ENCODE peak calls at places on chromosomes 6 and 20, in ten cellular contexts. Z, C, D, V, O, K, F, E, U and X are unnamed samples. For H3K27me3, the result is how much of the 10 kb centered on the place peaks cover.

GRCh38 chr20:52838510-52839241 is 133.5 kb upstream of the TSHZ2 start:
- DNase-seq in Z (no peak), C (no peak), D (no peak), V (no peak), O (no peak), K (no peak), F (no peak), E (no peak), U (no peak), X (no peak)

GRCh38 chr6:45377041-45377554 is 636 bp downstream of the SUPT3H start:
- DNase-seq in Z (peak), C (no peak), D (no peak), V (no peak), O (no peak), K (peak), F (no peak), E (no peak), U (no peak), X (no peak)

GRCh38 chr6:108563292-108563691 is 2.6 kb downstream of the FOXO3 start:
- DNase-seq in Z (no peak), C (no peak), D (no peak), V (no peak), O (no peak), K (no peak), F (no peak), E (no peak), U (no peak), X (no peak)

GRCh38 chr6:39343461-39343870 is 21.0 kb upstream of the KCNK16 start:
- DNase-seq in Z (no peak), C (no peak), D (no peak), V (no peak), O (no peak), K (no peak), F (no peak), E (no peak), U (no peak), X (peak)

GRCh38 chr6:132733288-132733687 is 19.4 kb upstream of the VNN1 start:
- DNase-seq in Z (peak), C (no peak), D (no peak), V (no peak), O (no peak), K (no peak), F (no peak), E (no peak), U (no peak), X (no peak)

GRCh38 chr6:157974341-157974894 is 7.2 kb upstream of the SYNJ2 start:
- DNase-seq in Z (peak), C (no peak), D (no peak), V (no peak), O (no peak), K (no peak), F (peak), E (no peak), U (no peak), X (peak)

GRCh38 chr6:159217595-159218275 is 48.5 kb downstream of the FNDC1 start:
- DNase-seq in Z (peak), C (no peak), D (peak), V (no peak), O (no peak), K (no peak), F (no peak), E (no peak), U (peak), X (peak)

GRCh38 chr6:116210750-116211425 is 43.0 kb downstream of the TSPYL4 start:
- DNase-seq in Z (peak), C (no peak), D (no peak), V (peak), O (no peak), K (peak), F (no peak), E (no peak), U (no peak), X (peak)

GRCh38 chr6:32168807-32169206 is 4.4 kb downstream of the EGFL8 start:
- DNase-seq in Z (no peak), C (no peak), D (no peak), V (no peak), O (peak), K (no peak), F (no peak), E (no peak), U (no peak), X (no peak)

GRCh38 chr20:50130995-50131394 is 18.0 kb upstream of the UBE2V1 start:
- DNase-seq in Z (no peak), C (no peak), D (no peak), V (no peak), O (no peak), K (no peak), F (no peak), E (peak), U (no peak), X (no peak)

GRCh38 chr6:164927288-164928040 is 381.9 kb downstream of the C6orf118 start:
- DNase-seq in Z (peak), C (peak), D (peak), V (peak), O (peak), K (peak), F (no peak), E (peak), U (peak), X (peak)

GRCh38 chr6:113169484-113169883 is 687.7 kb upstream of the MARCKS start:
- DNase-seq in Z (peak), C (no peak), D (no peak), V (no peak), O (no peak), K (no peak), F (no peak), E (no peak), U (no peak), X (no peak)

GRCh38 chr6:111832833-111833418 is 40.3 kb downstream of the FYN start:
- DNase-seq in Z (no peak), C (no peak), D (no peak), V (no peak), O (no peak), K (no peak), F (no peak), E (no peak), U (no peak), X (no peak)

GRCh38 chr20:54086444-54087134 is 16.2 kb upstream of the BCAS1 start:
- DNase-seq in Z (no peak), C (no peak), D (no peak), V (no peak), O (no peak), K (no peak), F (no peak), E (no peak), U (no peak), X (no peak)

GRCh38 chr6:105193647-105194046 is 13.8 kb upstream of the POPDC3 start:
- DNase-seq in Z (no peak), C (no peak), D (no peak), V (no peak), O (no peak), K (no peak), F (no peak), E (no peak), U (no peak), X (no peak)

GRCh38 chr20:32370897-32371296 is 12.8 kb downstream of the ASXL1 start:
- DNase-seq in Z (no peak), C (no peak), D (no peak), V (no peak), O (no peak), K (no peak), F (no peak), E (no peak), U (no peak), X (peak)

GRCh38 chr6:35190306-35190705 is 23.4 kb upstream of the SCUBE3 start:
- DNase-seq in Z (peak), C (no peak), D (no peak), V (no peak), O (no peak), K (no peak), F (no peak), E (no peak), U (no peak), X (no peak)

GRCh38 chr6:49909508-49910047 is 43.2 kb upstream of the CRISP1 start:
- DNase-seq in Z (no peak), C (no peak), D (no peak), V (no peak), O (no peak), K (no peak), F (no peak), E (no peak), U (no peak), X (no peak)

GRCh38 chr6:41428402-41428994 is 93.1 kb downstream of the NCR2 start:
- DNase-seq in Z (no peak), C (no peak), D (no peak), V (peak), O (peak), K (no peak), F (no peak), E (peak), U (peak), X (no peak)

GRCh38 chr6:148021715-148022114 is 320.9 kb upstream of the SASH1 start:
- DNase-seq in Z (no peak), C (peak), D (no peak), V (no peak), O (no peak), K (no peak), F (no peak), E (peak), U (no peak), X (peak)

GRCh38 chr20:14612389-14612788 is 275.0 kb upstream of the FLRT3 start:
- DNase-seq in Z (no peak), C (no peak), D (no peak), V (no peak), O (no peak), K (no peak), F (no peak), E (no peak), U (no peak), X (no peak)

GRCh38 chr20:36573798-36574277 is 441 bp downstream of the TGIF2 start:
- DNase-seq in Z (no peak), C (peak), D (peak), V (peak), O (peak), K (peak), F (peak), E (peak), U (no peak), X (no peak)

GRCh38 chr6:158211273-158212055 is 43.3 kb downstream of the GTF2H5 start:
- DNase-seq in Z (peak), C (no peak), D (no peak), V (no peak), O (no peak), K (no peak), F (no peak), E (no peak), U (no peak), X (no peak)

GRCh38 chr20:62061851-62062418 is 3.7 kb downstream of the TAF4 start:
- DNase-seq in Z (no peak), C (no peak), D (no peak), V (no peak), O (no peak), K (no peak), F (no peak), E (no peak), U (no peak), X (no peak)

DNA sequence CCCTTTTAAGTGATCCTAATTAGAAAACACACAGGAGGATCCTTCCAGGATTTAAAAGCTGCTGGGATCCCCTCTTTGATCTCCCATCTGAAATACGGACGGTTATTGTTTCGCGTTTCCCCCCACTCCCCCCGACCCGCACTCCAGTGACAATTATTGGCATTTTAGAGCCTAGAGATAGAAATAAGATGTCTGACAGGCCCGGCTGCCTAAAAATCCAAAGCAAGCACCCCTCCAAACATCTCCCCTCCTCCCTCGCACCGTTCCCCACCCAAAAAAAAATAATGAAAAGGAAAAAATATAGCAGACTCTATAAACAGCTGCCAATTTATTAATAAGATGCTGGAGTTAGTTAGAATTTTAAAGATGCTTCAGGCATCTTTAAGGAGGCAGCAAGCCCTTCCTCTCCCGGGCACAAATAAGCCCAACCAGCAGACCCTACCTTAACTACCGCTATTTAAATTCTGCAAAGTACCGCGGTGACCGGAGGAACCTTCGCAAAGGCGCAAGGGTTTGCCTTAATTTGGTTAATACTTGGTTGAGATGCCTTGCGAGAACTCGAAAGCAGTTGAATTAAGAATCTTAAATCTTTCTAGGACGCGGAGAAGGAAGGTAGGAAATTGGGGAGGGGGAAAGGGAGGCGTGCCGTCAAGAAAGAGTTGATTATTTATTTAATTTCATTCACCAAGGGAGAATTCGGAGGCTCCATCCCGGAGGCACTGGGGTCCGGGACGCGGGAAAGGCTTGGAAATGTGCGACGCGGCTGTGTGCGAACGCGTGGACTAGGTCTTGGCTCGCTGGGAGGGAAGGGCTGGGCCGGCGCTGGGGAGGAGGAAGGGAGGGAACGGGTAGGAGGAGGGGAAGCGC is 1.5 kb upstream of the ISM1 start:
- DNase-seq in Z (no peak), C (no peak), D (peak), V (no peak), O (no peak), K (no peak), F (no peak), E (no peak), U (no peak), X (no peak)
- H3K4me3 ChIP-seq in Z (no peak), C (peak), D (peak), V (peak), O (no peak), K (peak), F (peak), E (no peak), U (peak), X (peak)

DNA sequence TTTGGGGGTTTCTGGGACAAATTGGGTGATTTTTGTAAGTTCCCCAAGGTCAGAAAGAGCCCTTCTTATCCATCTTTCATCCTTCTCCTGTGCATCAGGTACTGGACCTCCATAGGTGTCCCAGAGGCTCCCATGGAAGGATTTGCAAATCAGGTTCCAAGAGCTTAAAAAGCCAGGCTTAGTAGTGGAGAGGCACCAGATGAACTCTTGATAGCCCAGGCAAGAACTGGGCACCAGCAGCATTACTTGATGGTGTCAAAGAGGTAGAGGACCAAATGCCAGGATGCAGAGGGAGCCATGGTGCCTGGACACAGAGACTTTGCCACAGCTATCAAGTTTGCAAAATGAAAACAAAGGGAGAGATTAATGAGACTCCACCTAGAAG is 20.9 kb upstream of the TRAM2 start:
- DNase-seq in Z (no peak), C (no peak), D (no peak), V (no peak), O (no peak), K (no peak), F (no peak), E (no peak), U (no peak), X (no peak)
- H3K27ac ChIP-seq in Z (no peak), C (no peak), D (no peak), V (peak), O (no peak), K (no peak), F (no peak), E (no peak), U (peak), X (no peak)

GRCh38 chr6:122612838-122613237 is 2.6 kb downstream of the PKIB start:
- DNase-seq in Z (no peak), C (no peak), D (no peak), V (no peak), O (no peak), K (no peak), F (no peak), E (no peak), U (no peak), X (no peak)

GRCh38 chr6:122614303-122614702 is 4.1 kb downstream of the PKIB start:
- DNase-seq in Z (no peak), C (no peak), D (no peak), V (no peak), O (no peak), K (no peak), F (no peak), E (no peak), U (no peak), X (no peak)

GRCh38 chr6:122615409-122615808 is 5.2 kb downstream of the PKIB start:
- DNase-seq in Z (no peak), C (no peak), D (no peak), V (no peak), O (no peak), K (no peak), F (no peak), E (no peak), U (no peak), X (no peak)

GRCh38 chr6:122609881-122610689 is at the start of gene PKIB:
- DNase-seq in Z (peak), C (peak), D (peak), V (peak), O (peak), K (peak), F (no peak), E (peak), U (peak), X (peak)

DNA sequence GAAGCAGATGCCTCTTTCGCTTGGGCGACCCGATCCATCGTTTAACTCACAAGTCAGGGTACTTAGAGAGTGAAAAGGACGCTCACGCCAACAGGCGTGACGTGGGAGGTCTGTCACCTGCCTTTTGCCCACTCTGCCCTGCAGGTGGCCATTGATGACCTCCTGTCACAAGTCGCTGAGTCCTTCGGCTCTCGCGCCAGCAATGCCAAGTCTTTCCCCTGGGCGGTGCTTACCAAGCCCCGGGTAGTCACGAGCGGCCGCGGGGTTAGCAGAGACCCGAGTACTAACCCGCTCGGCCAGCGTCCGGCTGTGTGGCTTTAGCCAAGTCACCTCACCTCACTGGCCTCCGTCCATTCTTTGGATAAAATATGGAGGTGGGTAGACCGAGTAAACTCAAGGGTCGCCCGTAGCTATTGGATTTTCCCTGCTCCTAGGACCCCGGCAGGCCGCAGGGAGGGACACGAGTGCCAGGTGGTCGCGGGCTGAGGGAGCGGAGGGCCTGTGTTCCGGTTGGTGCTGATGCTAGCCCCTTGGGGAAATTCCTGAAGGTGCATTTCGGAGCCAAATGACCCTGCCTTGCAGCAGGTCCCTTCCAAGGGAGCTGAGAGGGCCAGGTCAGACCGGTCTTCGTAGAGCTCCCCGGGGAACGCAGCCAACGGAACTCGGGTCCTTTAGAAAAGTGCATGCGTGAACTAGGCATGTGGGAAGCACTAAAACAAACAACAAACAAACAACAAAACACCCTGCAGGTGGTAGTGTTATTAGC is 668 bp downstream of the PKIB start:
- DNase-seq in Z (peak), C (peak), D (peak), V (peak), O (peak), K (peak), F (no peak), E (peak), U (peak), X (peak)
- H3K27me3 ChIP-seq in Z (under half), C (under half), D (under half), V (half or more), O (under half), K (under half), F (under half), E (under half), U (under half), X (under half)

DNA sequence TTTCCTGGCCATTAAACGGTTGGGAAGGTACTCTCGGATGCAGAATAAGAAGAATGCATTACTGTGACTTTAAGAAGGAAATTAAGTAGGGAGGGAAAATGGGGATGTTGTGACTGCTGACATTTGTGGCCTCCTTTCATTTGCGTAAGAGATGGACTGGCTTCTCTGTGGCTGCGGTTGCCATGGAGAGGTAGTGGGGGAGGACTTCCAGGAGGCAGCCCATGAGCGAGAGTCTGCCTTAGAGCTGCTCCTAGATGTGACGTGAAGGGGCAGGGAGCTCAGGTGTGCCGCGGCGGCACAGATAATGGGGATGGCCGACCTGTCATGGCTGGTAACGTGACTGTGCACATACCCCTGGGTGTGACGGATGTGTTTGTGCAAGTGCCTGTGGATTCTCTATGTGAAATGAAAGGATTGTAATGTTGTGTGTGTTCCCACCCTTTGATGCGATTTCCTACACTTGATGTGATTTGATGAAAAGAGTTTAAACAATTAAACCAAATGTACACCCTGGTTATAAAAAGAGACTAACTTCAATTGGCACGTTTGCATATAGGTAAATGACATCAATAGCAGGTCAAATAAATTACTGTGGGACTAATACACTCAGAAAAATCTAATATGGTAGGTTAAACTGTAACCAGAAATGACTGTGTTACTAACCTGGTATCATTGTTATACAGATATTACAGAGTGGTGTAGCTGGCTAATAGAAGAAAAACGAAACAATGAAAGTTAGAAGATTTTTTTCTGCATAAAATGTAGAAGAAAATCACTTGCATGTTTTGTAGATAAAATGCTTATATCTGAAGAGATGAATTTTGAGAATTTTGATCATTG is 48.9 kb downstream of the HIVEP1 start:
- DNase-seq in Z (no peak), C (peak), D (peak), V (peak), O (peak), K (peak), F (no peak), E (peak), U (peak), X (peak)
- H3K4me3 ChIP-seq in Z (no peak), C (no peak), D (peak), V (no peak), O (no peak), K (no peak), F (peak), E (no peak), U (no peak), X (no peak)

DNA sequence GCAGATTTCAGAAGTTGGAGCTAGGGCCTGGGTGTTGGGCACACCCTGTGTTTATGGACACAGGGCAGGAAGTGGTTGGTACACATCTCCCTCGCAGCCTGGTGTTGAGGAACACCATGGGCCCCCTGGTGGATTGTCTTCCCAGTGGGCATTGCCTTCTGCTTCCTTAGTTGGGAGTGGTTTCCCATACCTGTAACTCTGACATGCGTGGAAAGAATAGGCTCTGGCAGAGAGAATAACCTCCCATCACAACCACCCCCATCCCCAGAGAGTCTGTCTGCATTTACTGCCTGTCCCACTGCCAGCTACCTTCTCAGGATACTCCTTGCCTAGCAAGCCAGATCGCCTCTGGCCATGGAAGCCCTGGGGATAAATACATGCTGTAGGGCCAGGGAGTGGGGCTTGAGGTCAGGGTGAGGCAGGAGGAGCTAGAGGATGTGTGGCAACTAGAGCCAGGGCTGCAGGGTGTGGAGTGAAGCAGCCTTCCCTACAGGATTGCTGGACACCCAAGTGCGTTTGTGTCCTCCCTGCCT is 14.7 kb downstream of the LRRC73 start:
- DNase-seq in Z (peak), C (no peak), D (peak), V (no peak), O (no peak), K (no peak), F (no peak), E (peak), U (no peak), X (peak)
- H3K27ac ChIP-seq in Z (no peak), C (no peak), D (peak), V (peak), O (no peak), K (no peak), F (peak), E (no peak), U (peak), X (no peak)